ENCODE peak calls at places on chromosomes 2 and 18, in five cellular contexts. One of them, this sample, is unnamed.
A peak's percentile ranks its signal among the peaks of the same experiment; 100 is the strongest.

GRCh38 chr2:190698895-190699294 is 50.0 kb downstream of the NAB1 start:
- DNase-seq in CD8-positive, alpha-beta T cell: no peak
- DNase-seq in keratinocyte: no peak
- DNase-seq in thyroid gland: no peak
- DNase-seq in spleen: no peak
- DNase-seq in this sample: no peak

GRCh38 chr2:134137182-134137595 is 116.7 kb upstream of the MGAT5 start:
- DNase-seq in thyroid gland: no peak
- DNase-seq in keratinocyte: peak; percentile 74
- DNase-seq in spleen: no peak
- DNase-seq in CD8-positive, alpha-beta T cell: no peak
- DNase-seq in this sample: peak; percentile 66

GRCh38 chr2:238107525-238108422 is 7.6 kb downstream of the ESPNL start:
- DNase-seq in keratinocyte: no peak
- DNase-seq in thyroid gland: no peak
- DNase-seq in CD8-positive, alpha-beta T cell: no peak
- DNase-seq in spleen: peak; percentile 90
- DNase-seq in this sample: no peak

GRCh38 chr2:224324604-224325003 is 77.3 kb downstream of the FAM124B start:
- DNase-seq in thyroid gland: no peak
- DNase-seq in CD8-positive, alpha-beta T cell: no peak
- DNase-seq in keratinocyte: no peak
- DNase-seq in spleen: no peak
- DNase-seq in this sample: no peak

GRCh38 chr2:240135706-240136012 is 446 bp downstream of the COPS9 start:
- DNase-seq in thyroid gland: no peak
- DNase-seq in CD8-positive, alpha-beta T cell: no peak
- DNase-seq in keratinocyte: no peak
- DNase-seq in spleen: no peak
- DNase-seq in this sample: no peak

GRCh38 chr2:129548880-129549279 is 430.6 kb upstream of the RAB6C start:
- DNase-seq in CD8-positive, alpha-beta T cell: no peak
- DNase-seq in spleen: no peak
- DNase-seq in thyroid gland: no peak
- DNase-seq in keratinocyte: no peak
- DNase-seq in this sample: no peak

GRCh38 chr18:36441872-36442271 is 144.4 kb downstream of the FHOD3 start:
- DNase-seq in thyroid gland: no peak
- DNase-seq in keratinocyte: no peak
- DNase-seq in spleen: no peak
- DNase-seq in CD8-positive, alpha-beta T cell: no peak
- DNase-seq in this sample: no peak

GRCh38 chr2:199279146-199279545 is 178.6 kb downstream of the SATB2 start:
- DNase-seq in CD8-positive, alpha-beta T cell: no peak
- DNase-seq in spleen: no peak
- DNase-seq in thyroid gland: no peak
- DNase-seq in keratinocyte: no peak
- DNase-seq in this sample: no peak

GRCh38 chr2:241111443-241111810 is 9.3 kb upstream of the MTERF4 start:
- DNase-seq in CD8-positive, alpha-beta T cell: peak; percentile 70
- DNase-seq in thyroid gland: no peak
- DNase-seq in keratinocyte: no peak
- DNase-seq in spleen: no peak
- DNase-seq in this sample: no peak

GRCh38 chr2:40625849-40626248 is 174.0 kb upstream of the SLC8A1 start:
- DNase-seq in spleen: no peak
- DNase-seq in CD8-positive, alpha-beta T cell: no peak
- DNase-seq in keratinocyte: peak; percentile 9
- DNase-seq in thyroid gland: no peak
- DNase-seq in this sample: no peak

GRCh38 chr18:51751901-51752300 is 554.4 kb upstream of the MEX3C start:
- DNase-seq in CD8-positive, alpha-beta T cell: no peak
- DNase-seq in thyroid gland: no peak
- DNase-seq in spleen: no peak
- DNase-seq in keratinocyte: no peak
- DNase-seq in this sample: no peak

GRCh38 chr18:23618862-23619387 is 32.6 kb upstream of the NPC1 start:
- DNase-seq in spleen: peak; percentile 76
- DNase-seq in CD8-positive, alpha-beta T cell: no peak
- DNase-seq in thyroid gland: no peak
- DNase-seq in keratinocyte: no peak
- DNase-seq in this sample: no peak

GRCh38 chr2:162092656-162093556 is 18.9 kb upstream of the DPP4 start:
- DNase-seq in spleen: no peak
- DNase-seq in thyroid gland: no peak
- DNase-seq in keratinocyte: peak; percentile 91
- DNase-seq in CD8-positive, alpha-beta T cell: no peak
- DNase-seq in this sample: no peak

GRCh38 chr2:182647499-182647787 is 68.6 kb upstream of the DNAJC10 start:
- DNase-seq in CD8-positive, alpha-beta T cell: no peak
- DNase-seq in spleen: no peak
- DNase-seq in keratinocyte: no peak
- DNase-seq in thyroid gland: no peak
- DNase-seq in this sample: no peak
- H3K27ac ChIP-seq in CD8-positive, alpha-beta T cell: no peak overlapping the region
- H3K27ac ChIP-seq in spleen: no peak overlapping the region
- H3K27ac ChIP-seq in keratinocyte: no peak overlapping the region
- H3K27ac ChIP-seq in thyroid gland: no peak overlapping the region
- H3K27ac ChIP-seq in this sample: no peak overlapping the region

DNA sequence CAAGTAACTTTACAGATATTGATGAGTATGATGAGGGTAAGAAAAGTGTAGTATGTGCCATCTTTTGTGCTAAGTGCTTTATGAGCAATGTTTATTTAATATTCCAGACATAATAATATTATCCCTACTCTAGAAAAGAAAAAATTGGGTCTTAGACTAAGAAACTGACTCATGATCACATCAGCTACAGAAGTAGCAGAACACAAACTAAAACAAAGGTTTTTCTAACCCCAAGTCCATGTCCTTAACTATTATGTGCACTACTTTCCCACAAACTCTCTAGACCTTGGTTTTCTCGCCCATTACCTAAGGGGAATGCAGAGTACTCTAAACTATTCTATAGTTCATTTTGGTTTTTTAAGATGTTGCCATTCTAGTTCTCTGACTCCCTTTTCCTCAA is 64.5 kb downstream of the BAZ2B start:
- DNase-seq in spleen: no peak
- DNase-seq in CD8-positive, alpha-beta T cell: no peak
- DNase-seq in thyroid gland: no peak
- DNase-seq in keratinocyte: no peak
- DNase-seq in this sample: no peak
- H3K4me1 ChIP-seq in spleen: no peaks in the 10 kb centered on the region
- H3K4me1 ChIP-seq in CD8-positive, alpha-beta T cell: no peaks in the 10 kb centered on the region
- H3K4me1 ChIP-seq in thyroid gland: no peaks in the 10 kb centered on the region
- H3K4me1 ChIP-seq in keratinocyte: peaks cover 4% of the 10 kb centered on the region
- H3K4me1 ChIP-seq in this sample: no peaks in the 10 kb centered on the region

DNA sequence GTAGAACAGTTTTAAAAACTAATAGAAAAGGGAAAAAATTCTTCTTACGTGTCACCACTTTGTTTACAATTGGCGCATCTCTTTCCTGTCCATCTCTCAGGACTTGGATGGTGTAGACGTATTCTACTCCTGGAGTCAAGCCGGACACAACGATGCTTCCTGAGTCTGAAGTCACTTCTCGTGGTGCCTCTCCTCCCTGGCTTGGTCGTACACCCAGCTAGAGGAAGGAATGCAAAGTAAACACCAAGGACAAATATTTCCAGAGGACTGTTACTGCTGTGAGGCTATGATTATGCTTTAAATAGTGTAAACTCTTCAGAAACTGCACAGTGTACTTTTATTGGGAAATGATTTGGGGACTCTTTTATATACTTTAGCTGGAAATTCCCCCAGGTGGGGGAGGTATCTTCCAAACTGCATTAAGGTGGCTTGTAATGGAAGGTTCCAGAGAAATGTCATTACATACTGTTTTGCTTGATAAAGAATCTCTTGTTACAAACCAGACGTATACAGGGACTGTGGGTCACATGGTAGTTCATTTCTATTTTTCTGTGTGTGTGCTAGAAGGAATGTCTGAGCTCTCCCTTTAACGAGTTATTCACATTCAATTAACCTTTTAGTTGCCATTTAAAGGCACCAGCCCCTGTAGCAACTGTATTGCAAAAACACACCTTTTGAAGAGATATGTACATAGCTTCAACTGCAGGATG is 38.1 kb downstream of the FN1 start:
- DNase-seq in keratinocyte: no peak
- DNase-seq in CD8-positive, alpha-beta T cell: no peak
- DNase-seq in spleen: no peak
- DNase-seq in thyroid gland: no peak
- DNase-seq in this sample: no peak
- TF ChIP-seq CTCF in keratinocyte: no peak
- TF ChIP-seq CTCF in CD8-positive, alpha-beta T cell: no peak
- TF ChIP-seq CTCF in spleen: no peak
- TF ChIP-seq CTCF in thyroid gland: no peak
- TF ChIP-seq CTCF in this sample: no peak

GRCh38 chr2:28405537-28405936 is 12.9 kb downstream of the FOSL2 start:
- DNase-seq in spleen: no peak
- DNase-seq in keratinocyte: no peak
- DNase-seq in thyroid gland: no peak
- DNase-seq in CD8-positive, alpha-beta T cell: no peak
- DNase-seq in this sample: no peak

GRCh38 chr2:28406276-28407096 is 13.8 kb downstream of the FOSL2 start:
- DNase-seq in keratinocyte: peak; percentile 88
- DNase-seq in CD8-positive, alpha-beta T cell: peak; percentile 76
- DNase-seq in thyroid gland: no peak
- DNase-seq in spleen: peak; percentile 93
- DNase-seq in this sample: peak; percentile 65

GRCh38 chr2:28408764-28409599 is 16.3 kb downstream of the FOSL2 start:
- DNase-seq in spleen: peak; percentile 88
- DNase-seq in CD8-positive, alpha-beta T cell: peak; percentile 79
- DNase-seq in thyroid gland: no peak
- DNase-seq in keratinocyte: no peak
- DNase-seq in this sample: no peak

GRCh38 chr2:28407131-28407975 is 14.7 kb downstream of the FOSL2 start:
- DNase-seq in CD8-positive, alpha-beta T cell: no peak
- DNase-seq in spleen: peak; percentile 83
- DNase-seq in keratinocyte: no peak
- DNase-seq in thyroid gland: no peak
- DNase-seq in this sample: no peak

GRCh38 chr2:28407976-28408690 is 15.5 kb downstream of the FOSL2 start:
- DNase-seq in spleen: no peak
- DNase-seq in thyroid gland: no peak
- DNase-seq in keratinocyte: no peak
- DNase-seq in CD8-positive, alpha-beta T cell: no peak
- DNase-seq in this sample: no peak
- H3K27ac ChIP-seq in spleen: peak overlapping the region; percentile 84
- H3K27ac ChIP-seq in thyroid gland: no peak overlapping the region
- H3K27ac ChIP-seq in keratinocyte: peak overlapping the region; percentile 42
- H3K27ac ChIP-seq in CD8-positive, alpha-beta T cell: no peak overlapping the region
- H3K27ac ChIP-seq in this sample: no peak overlapping the region

DNA sequence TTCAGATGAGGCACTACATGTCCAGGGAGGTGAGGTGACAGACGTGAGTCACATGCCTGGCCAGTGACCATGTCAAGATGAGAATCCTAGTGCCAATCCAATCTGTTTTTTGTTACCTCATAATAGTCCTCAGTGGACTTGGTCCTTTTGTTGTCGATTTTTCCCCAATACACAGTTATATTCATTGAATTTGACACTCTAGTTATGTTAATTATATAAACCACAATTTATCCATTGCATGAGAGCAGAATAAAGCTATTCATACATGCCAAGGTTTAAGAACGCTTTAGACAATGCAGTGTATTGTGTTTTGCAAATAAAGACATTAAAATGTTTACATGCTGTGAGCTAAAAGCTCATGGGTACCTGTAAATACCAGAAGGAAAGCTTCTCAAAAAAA is 21.6 kb upstream of the TMEFF2 start:
- DNase-seq in spleen: no peak
- DNase-seq in CD8-positive, alpha-beta T cell: no peak
- DNase-seq in keratinocyte: no peak
- DNase-seq in thyroid gland: no peak
- DNase-seq in this sample: no peak
- H3K4me1 ChIP-seq in spleen: no peaks in the 10 kb centered on the region
- H3K4me1 ChIP-seq in CD8-positive, alpha-beta T cell: no peaks in the 10 kb centered on the region
- H3K4me1 ChIP-seq in keratinocyte: no peaks in the 10 kb centered on the region
- H3K4me1 ChIP-seq in thyroid gland: no peaks in the 10 kb centered on the region
- H3K4me1 ChIP-seq in this sample: no peaks in the 10 kb centered on the region

GRCh38 chr2:69269330-69269729 is 117.7 kb downstream of the GFPT1 start:
- DNase-seq in spleen: no peak
- DNase-seq in thyroid gland: no peak
- DNase-seq in keratinocyte: no peak
- DNase-seq in CD8-positive, alpha-beta T cell: no peak
- DNase-seq in this sample: no peak

GRCh38 chr2:69278366-69278765 is 108.7 kb downstream of the GFPT1 start:
- DNase-seq in keratinocyte: no peak
- DNase-seq in spleen: no peak
- DNase-seq in thyroid gland: peak; percentile 69
- DNase-seq in CD8-positive, alpha-beta T cell: no peak
- DNase-seq in this sample: no peak

GRCh38 chr2:69271831-69272257 is 115.2 kb downstream of the GFPT1 start:
- DNase-seq in CD8-positive, alpha-beta T cell: no peak
- DNase-seq in keratinocyte: no peak
- DNase-seq in thyroid gland: no peak
- DNase-seq in spleen: no peak
- DNase-seq in this sample: no peak

GRCh38 chr2:69275490-69275889 is 111.5 kb downstream of the GFPT1 start:
- DNase-seq in thyroid gland: no peak
- DNase-seq in keratinocyte: no peak
- DNase-seq in spleen: no peak
- DNase-seq in CD8-positive, alpha-beta T cell: no peak
- DNase-seq in this sample: no peak

GRCh38 chr2:69272803-69273471 is 114.1 kb downstream of the GFPT1 start:
- DNase-seq in spleen: no peak
- DNase-seq in keratinocyte: no peak
- DNase-seq in CD8-positive, alpha-beta T cell: no peak
- DNase-seq in thyroid gland: no peak
- DNase-seq in this sample: no peak
- TF ChIP-seq CTCF in spleen: no peak
- TF ChIP-seq CTCF in keratinocyte: no peak
- TF ChIP-seq CTCF in CD8-positive, alpha-beta T cell: no peak
- TF ChIP-seq CTCF in thyroid gland: no peak
- TF ChIP-seq CTCF in this sample: no peak

DNA sequence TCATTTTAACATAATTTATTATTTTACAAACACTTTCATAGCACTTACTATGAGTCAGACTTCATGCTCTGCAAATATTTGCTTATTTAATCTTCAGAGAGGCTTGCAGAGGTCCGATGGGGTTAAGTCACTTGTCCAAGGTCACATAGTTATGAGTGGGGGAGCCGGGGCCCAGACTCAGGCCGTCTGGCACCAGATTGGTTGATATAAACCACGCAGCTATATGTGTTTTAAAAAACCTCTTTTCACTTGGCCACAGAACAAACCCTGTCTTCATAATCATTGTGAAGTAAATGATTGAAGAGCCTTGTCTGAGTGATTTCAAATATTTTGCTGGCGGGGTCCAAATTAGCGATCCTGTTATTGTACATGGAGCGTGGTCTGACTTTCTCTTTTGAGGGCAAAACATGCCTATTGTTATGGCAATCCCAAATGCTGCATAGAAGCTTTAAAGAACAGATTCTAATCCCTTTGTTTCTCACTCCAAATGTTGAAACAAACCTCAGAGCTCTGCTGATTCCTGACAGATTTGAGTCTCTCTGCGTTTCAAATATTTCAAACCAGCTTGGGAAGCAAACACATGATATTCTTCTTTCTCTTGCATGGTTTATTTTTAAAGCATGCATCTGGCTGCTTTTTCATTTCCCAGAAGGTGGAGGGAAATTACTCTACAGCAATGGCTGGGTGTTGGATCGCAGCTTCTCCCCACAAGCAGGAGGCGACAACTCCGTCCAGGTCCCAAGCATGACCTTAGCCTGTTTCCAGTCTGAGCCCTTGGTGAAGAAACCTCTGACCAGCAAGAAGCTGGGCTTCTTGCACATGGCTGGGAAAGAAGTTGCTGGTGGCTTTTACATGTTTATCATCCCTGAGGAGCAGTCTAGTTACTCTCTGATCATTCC is 142.4 kb downstream of the DDX1 start:
- DNase-seq in keratinocyte: no peak
- DNase-seq in spleen: no peak
- DNase-seq in CD8-positive, alpha-beta T cell: no peak
- DNase-seq in thyroid gland: no peak
- DNase-seq in this sample: peak; percentile 42
- H3K27ac ChIP-seq in keratinocyte: no peak overlapping the region
- H3K27ac ChIP-seq in spleen: no peak overlapping the region
- H3K27ac ChIP-seq in CD8-positive, alpha-beta T cell: no peak overlapping the region
- H3K27ac ChIP-seq in thyroid gland: peak overlapping the region; percentile 2
- H3K27ac ChIP-seq in this sample: peak overlapping the region; percentile 59